ENCODE peak calls at places on chromosomes 13 and 19, in ten cellular contexts. A is AG09319, E is left ventricle myocardium inferior, Q is choroid plexus epithelial cell, L is cardiac fibroblast, G is progenitor cell of endocrine pancreas, T is RWPE2, F is Peyer's patch, M is body of pancreas, R is ovary. I is an unnamed sample.

GRCh38 chr13:96984061-96984508 is 10.2 kb downstream of the OXGR1 start:
- DNase-seq in A (no peak), E (no peak), Q (peak), L (peak), G (no peak), T (no peak), F (no peak), M (peak), R (no peak), I (no peak)

GRCh38 chr19:5006201-5006600 is 37.3 kb downstream of the KDM4B start:
- DNase-seq in A (no peak), E (no peak), Q (no peak), L (peak), G (no peak), T (no peak), F (no peak), M (no peak), R (no peak), I (no peak)

GRCh38 chr19:49875801-49876421 is 1.2 kb downstream of the AKT1S1 start:
- DNase-seq in A (no peak), E (peak), Q (peak), L (no peak), G (peak), T (no peak), F (peak), M (no peak), R (peak), I (peak)

GRCh38 chr13:58437436-58437835 is 805.9 kb downstream of the PCDH17 start:
- DNase-seq in A (no peak), E (no peak), Q (no peak), L (no peak), G (no peak), T (no peak), F (no peak), M (no peak), R (no peak), I (no peak)

GRCh38 chr13:32737679-32738078 is 151.4 kb downstream of the PDS5B start:
- DNase-seq in A (no peak), E (no peak), Q (no peak), L (peak), G (no peak), T (no peak), F (no peak), M (no peak), R (no peak), I (no peak)

GRCh38 chr13:31121327-31122140 is 40.2 kb downstream of the HSPH1 start:
- DNase-seq in A (no peak), E (no peak), Q (no peak), L (no peak), G (no peak), T (no peak), F (no peak), M (no peak), R (no peak), I (no peak)

GRCh38 chr13:32946558-32946957 is 69.7 kb upstream of the KL start:
- DNase-seq in A (no peak), E (no peak), Q (no peak), L (no peak), G (no peak), T (no peak), F (no peak), M (no peak), R (no peak), I (no peak)

GRCh38 chr19:14089662-14090508 is 666 bp downstream of the SAMD1 start:
- DNase-seq in A (no peak), E (peak), Q (peak), L (peak), G (peak), T (no peak), F (peak), M (peak), R (peak), I (no peak)

GRCh38 chr13:52862358-52863206 is 14.1 kb upstream of the PCDH8 start:
- DNase-seq in A (no peak), E (no peak), Q (no peak), L (no peak), G (peak), T (no peak), F (no peak), M (no peak), R (no peak), I (no peak)

GRCh38 chr19:55141696-55142095 is 7.3 kb downstream of the TNNT1 start:
- DNase-seq in A (no peak), E (no peak), Q (no peak), L (no peak), G (no peak), T (no peak), F (no peak), M (no peak), R (no peak), I (no peak)

GRCh38 chr19:39494661-39495060 is 4.1 kb upstream of the DLL3 start:
- DNase-seq in A (no peak), E (no peak), Q (no peak), L (no peak), G (no peak), T (no peak), F (no peak), M (no peak), R (no peak), I (no peak)

GRCh38 chr13:25987987-25988386 is 63.8 kb downstream of the SHISA2 start:
- DNase-seq in A (no peak), E (no peak), Q (no peak), L (no peak), G (no peak), T (no peak), F (no peak), M (no peak), R (no peak), I (no peak)

GRCh38 chr13:59568306-59568705 is 595.4 kb downstream of the DIAPH3 start:
- DNase-seq in A (no peak), E (no peak), Q (no peak), L (no peak), G (no peak), T (no peak), F (no peak), M (no peak), R (no peak), I (no peak)

GRCh38 chr19:16457195-16457953 is 14.4 kb downstream of the EPS15L1 start:
- DNase-seq in A (peak), E (peak), Q (peak), L (peak), G (no peak), T (no peak), F (no peak), M (peak), R (peak), I (no peak)

GRCh38 chr13:44730099-44730498 is 154.0 kb upstream of the TSC22D1 start:
- DNase-seq in A (no peak), E (no peak), Q (no peak), L (no peak), G (no peak), T (no peak), F (no peak), M (no peak), R (no peak), I (no peak)

GRCh38 chr19:29645911-29646310 is 19.4 kb upstream of the PLEKHF1 start:
- DNase-seq in A (peak), E (peak), Q (peak), L (peak), G (no peak), T (no peak), F (no peak), M (no peak), R (peak), I (no peak)

GRCh38 chr19:17677002-17677401 is 11.2 kb downstream of the UNC13A start:
- DNase-seq in A (no peak), E (no peak), Q (peak), L (no peak), G (no peak), T (no peak), F (no peak), M (no peak), R (no peak), I (no peak)

GRCh38 chr13:84126671-84127171 is 244.4 kb upstream of the SLITRK1 start:
- DNase-seq in A (no peak), E (no peak), Q (peak), L (no peak), G (no peak), T (no peak), F (no peak), M (peak), R (no peak), I (no peak)

GRCh38 chr13:90412980-90413379 is 934.5 kb upstream of the MIR17HG start:
- DNase-seq in A (no peak), E (no peak), Q (no peak), L (no peak), G (no peak), T (no peak), F (no peak), M (no peak), R (no peak), I (no peak)

GRCh38 chr19:6239401-6239844 is 40.4 kb downstream of the MLLT1 start:
- DNase-seq in A (no peak), E (peak), Q (no peak), L (peak), G (no peak), T (peak), F (no peak), M (peak), R (peak), I (peak)

GRCh38 chr19:5953680-5954213 is 24.2 kb downstream of the RANBP3 start:
- DNase-seq in A (no peak), E (no peak), Q (no peak), L (peak), G (no peak), T (no peak), F (no peak), M (no peak), R (no peak), I (no peak)

GRCh38 chr19:42577016-42577415 is 17.7 kb downstream of the CEACAM8 start:
- DNase-seq in A (no peak), E (no peak), Q (no peak), L (no peak), G (no peak), T (no peak), F (no peak), M (no peak), R (no peak), I (no peak)

GRCh38 chr13:100671389-100672182 is 3.0 kb downstream of the TMTC4 start:
- DNase-seq in A (no peak), E (no peak), Q (no peak), L (no peak), G (no peak), T (no peak), F (no peak), M (no peak), R (no peak), I (no peak)

GRCh38 chr13:41520699-41521630 is 63.6 kb downstream of the RGCC start:
- DNase-seq in A (no peak), E (no peak), Q (no peak), L (no peak), G (no peak), T (no peak), F (no peak), M (no peak), R (no peak), I (no peak)

GRCh38 chr13:48993150-48993549 is 17.4 kb downstream of the FNDC3A start:
- DNase-seq in A (no peak), E (no peak), Q (no peak), L (no peak), G (no peak), T (no peak), F (no peak), M (no peak), R (no peak), I (no peak)

GRCh38 chr19:38268539-38268938 is 4.2 kb downstream of the SPINT2 start:
- DNase-seq in A (no peak), E (no peak), Q (no peak), L (no peak), G (no peak), T (no peak), F (no peak), M (no peak), R (no peak), I (no peak)

GRCh38 chr13:26601669-26602068 is 44.2 kb downstream of the WASF3 start:
- DNase-seq in A (no peak), E (no peak), Q (peak), L (peak), G (no peak), T (no peak), F (no peak), M (no peak), R (no peak), I (no peak)

GRCh38 chr19:14410054-14410774 is 8.9 kb downstream of the DDX39A start:
- DNase-seq in A (no peak), E (no peak), Q (no peak), L (no peak), G (no peak), T (no peak), F (peak), M (no peak), R (no peak), I (no peak)

DNA sequence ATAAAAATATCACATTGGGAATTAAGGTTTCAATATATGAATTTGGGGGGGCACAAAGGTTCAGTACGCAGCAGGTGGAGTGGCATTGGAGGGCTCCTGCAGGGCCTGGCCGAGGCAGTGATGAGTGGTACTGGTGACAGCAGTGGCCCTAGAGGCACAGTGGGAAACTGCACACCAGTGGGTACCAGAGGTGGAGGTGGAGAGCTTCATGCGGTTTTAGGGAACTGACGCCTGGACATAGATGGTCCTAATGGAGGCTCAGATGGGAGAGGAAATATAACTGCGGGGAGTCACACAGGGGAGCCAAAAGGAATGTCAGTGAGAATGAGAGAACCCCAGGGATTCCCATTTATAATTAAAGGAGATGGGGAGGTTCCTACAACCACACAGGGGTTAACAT is 156.2 kb downstream of the COG6 start:
- DNase-seq in A (no peak), E (no peak), Q (no peak), L (no peak), G (no peak), T (no peak), F (no peak), M (no peak), R (no peak), I (no peak)
- TF ChIP-seq CTCF in A (no peak), E (no peak), Q (no peak), L (no peak), G (no peak), T (no peak), F (no peak), M (no peak), R (no peak), I (no peak)

GRCh38 chr13:79528356-79528755 is 47.4 kb downstream of the NDFIP2 start:
- DNase-seq in A (no peak), E (no peak), Q (peak), L (peak), G (no peak), T (no peak), F (no peak), M (no peak), R (no peak), I (no peak)

GRCh38 chr13:79527698-79528097 is 46.7 kb downstream of the NDFIP2 start:
- DNase-seq in A (no peak), E (no peak), Q (no peak), L (no peak), G (no peak), T (no peak), F (no peak), M (no peak), R (no peak), I (no peak)

GRCh38 chr13:79530270-79530669 is 49.3 kb downstream of the NDFIP2 start:
- DNase-seq in A (no peak), E (no peak), Q (no peak), L (no peak), G (no peak), T (no peak), F (no peak), M (no peak), R (no peak), I (no peak)

GRCh38 chr13:79531542-79532239 is 50.7 kb downstream of the NDFIP2 start:
- DNase-seq in A (no peak), E (no peak), Q (no peak), L (no peak), G (no peak), T (no peak), F (no peak), M (no peak), R (no peak), I (no peak)

GRCh38 chr13:79528759-79529191 is 47.8 kb downstream of the NDFIP2 start:
- DNase-seq in A (no peak), E (no peak), Q (no peak), L (no peak), G (no peak), T (no peak), F (no peak), M (no peak), R (no peak), I (no peak)
- TF ChIP-seq CTCF in A (no peak), E (no peak), Q (no peak), L (no peak), G (no peak), T (no peak), F (no peak), M (no peak), R (no peak), I (no peak)

GRCh38 chr13:95301135-95301946 is at the start of gene ABCC4:
- DNase-seq in A (no peak), E (peak), Q (peak), L (peak), G (peak), T (peak), F (peak), M (peak), R (peak), I (no peak)

GRCh38 chr13:95301947-95302386 is 716 bp upstream of the ABCC4 start:
- DNase-seq in A (no peak), E (no peak), Q (no peak), L (no peak), G (no peak), T (no peak), F (no peak), M (no peak), R (no peak), I (no peak)

GRCh38 chr13:95298169-95298940 is 2.9 kb downstream of the ABCC4 start:
- DNase-seq in A (no peak), E (no peak), Q (no peak), L (no peak), G (no peak), T (no peak), F (no peak), M (no peak), R (no peak), I (no peak)

GRCh38 chr13:95298971-95299627 is 2.2 kb downstream of the ABCC4 start:
- DNase-seq in A (no peak), E (no peak), Q (peak), L (peak), G (no peak), T (no peak), F (no peak), M (no peak), R (no peak), I (no peak)

GRCh38 chr13:95300625-95301134 is 571 bp downstream of the ABCC4 start:
- DNase-seq in A (no peak), E (peak), Q (peak), L (peak), G (peak), T (peak), F (peak), M (peak), R (peak), I (no peak)
- TF ChIP-seq CTCF in A (peak), E (no peak), Q (peak), L (no peak), G (peak), T (peak), F (no peak), M (no peak), R (no peak), I (peak)

GRCh38 chr13:98039261-98039660 is 85.8 kb downstream of the IPO5 start:
- DNase-seq in A (no peak), E (no peak), Q (no peak), L (no peak), G (no peak), T (no peak), F (no peak), M (no peak), R (no peak), I (no peak)

GRCh38 chr13:98032168-98032567 is 78.7 kb downstream of the IPO5 start:
- DNase-seq in A (no peak), E (no peak), Q (no peak), L (no peak), G (no peak), T (no peak), F (no peak), M (no peak), R (no peak), I (no peak)

GRCh38 chr13:98035373-98035772 is 81.9 kb downstream of the IPO5 start:
- DNase-seq in A (no peak), E (no peak), Q (no peak), L (no peak), G (no peak), T (no peak), F (no peak), M (no peak), R (no peak), I (no peak)

GRCh38 chr13:98033277-98034247 is 80.1 kb downstream of the IPO5 start:
- DNase-seq in A (peak), E (no peak), Q (peak), L (peak), G (no peak), T (no peak), F (no peak), M (peak), R (no peak), I (no peak)
- TF ChIP-seq CTCF in A (peak), E (peak), Q (peak), L (peak), G (peak), T (peak), F (no peak), M (no peak), R (peak), I (peak)

GRCh38 chr13:28412981-28413380 is 81.9 kb downstream of the FLT1 start:
- DNase-seq in A (no peak), E (peak), Q (no peak), L (no peak), G (no peak), T (no peak), F (no peak), M (no peak), R (no peak), I (no peak)

GRCh38 chr13:28421674-28422410 is 73.1 kb downstream of the FLT1 start:
- DNase-seq in A (no peak), E (no peak), Q (no peak), L (no peak), G (no peak), T (no peak), F (no peak), M (no peak), R (no peak), I (no peak)

GRCh38 chr13:28413999-28414398 is 80.9 kb downstream of the FLT1 start:
- DNase-seq in A (no peak), E (no peak), Q (no peak), L (no peak), G (no peak), T (no peak), F (no peak), M (no peak), R (no peak), I (no peak)

GRCh38 chr13:28411859-28412353 is 83.0 kb downstream of the FLT1 start:
- DNase-seq in A (no peak), E (no peak), Q (peak), L (no peak), G (no peak), T (no peak), F (no peak), M (no peak), R (no peak), I (no peak)

DNA sequence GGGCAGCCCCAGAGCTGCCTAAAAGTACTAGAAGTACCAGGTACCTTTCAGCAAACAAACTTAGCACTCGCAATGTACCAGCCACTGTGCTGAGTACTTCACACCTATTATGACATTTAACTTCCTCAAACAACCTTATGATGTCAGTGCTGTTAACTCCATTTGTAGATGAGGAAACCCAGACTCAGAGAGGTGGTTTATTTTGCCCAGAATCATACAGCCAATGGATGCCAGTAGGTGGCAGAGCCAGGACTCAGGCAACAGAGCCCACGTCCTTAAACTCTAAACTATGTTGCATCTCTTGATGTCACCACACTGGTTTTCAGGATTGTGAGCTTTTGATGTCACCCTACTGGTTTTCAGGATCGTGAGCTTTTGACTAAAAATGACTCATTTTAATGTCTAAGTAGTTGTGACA is 78.9 kb downstream of the FLT1 start:
- DNase-seq in A (no peak), E (no peak), Q (no peak), L (no peak), G (no peak), T (no peak), F (no peak), M (no peak), R (no peak), I (no peak)
- TF ChIP-seq CTCF in A (no peak), E (no peak), Q (no peak), L (no peak), G (no peak), T (no peak), F (no peak), M (no peak), R (no peak), I (no peak)

GRCh38 chr19:1275260-1275975 is at the start of gene FAM174C:
- DNase-seq in A (peak), E (peak), Q (peak), L (peak), G (peak), T (peak), F (peak), M (peak), R (peak), I (no peak)
- TF ChIP-seq CTCF in A (no peak), E (no peak), Q (no peak), L (no peak), G (no peak), T (no peak), F (no peak), M (no peak), R (no peak), I (no peak)

GRCh38 chr19:20858861-20859260 is 64.2 kb upstream of the ZNF85 start:
- DNase-seq in A (no peak), E (no peak), Q (no peak), L (no peak), G (no peak), T (no peak), F (no peak), M (no peak), R (no peak), I (no peak)
- TF ChIP-seq CTCF in A (no peak), E (no peak), Q (no peak), L (no peak), G (no peak), T (no peak), F (no peak), M (no peak), R (no peak), I (no peak)